ENCODE peak calls at places on chromosomes 7 and 10, in eight cellular contexts. Q is naive B cell; O is stimulated activated CD4-positive, alpha-beta T cell treated with anti-CD3 and anti-CD28 coated beads, TNF-alpha, amount 100 ng/mL, for 48 hours; T is GM12891; J is HepG2; B is DMS153; R is HuH-7; F is colonic mucosa. P is an unnamed sample.

GRCh38 chr7:54946764-54947163 is 72.1 kb upstream of the EGFR start:
- DNase-seq in Q (no peak), O (no peak), T (no peak), J (no peak), B (no peak), R (no peak), F (no peak), P (no peak)

GRCh38 chr10:113922787-113923570 is 68.5 kb downstream of the NHLRC2 start:
- DNase-seq in Q (no peak), O (no peak), T (no peak), J (no peak), B (no peak), R (no peak), F (no peak), P (no peak)

GRCh38 chr7:43650457-43651052 is 67.6 kb downstream of the STK17A start:
- DNase-seq in Q (peak; percentile 36), O (no peak), T (no peak), J (no peak), B (no peak), R (no peak), F (no peak), P (peak; percentile 38)

GRCh38 chr10:29950391-29950790 is 109.0 kb downstream of the JCAD start:
- DNase-seq in Q (no peak), O (no peak), T (no peak), J (no peak), B (no peak), R (no peak), F (no peak), P (no peak)

GRCh38 chr7:20183086-20183485 is 34.1 kb downstream of the MACC1 start:
- DNase-seq in Q (no peak), O (no peak), T (no peak), J (no peak), B (no peak), R (no peak), F (no peak), P (no peak)

GRCh38 chr10:16857419-16857818 is 40.2 kb upstream of the RSU1 start:
- DNase-seq in Q (no peak), O (no peak), T (no peak), J (no peak), B (no peak), R (no peak), F (no peak), P (no peak)

GRCh38 chr7:158317238-158318205 is 270.1 kb downstream of the PTPRN2 start:
- DNase-seq in Q (no peak), O (no peak), T (no peak), J (no peak), B (no peak), R (no peak), F (no peak), P (no peak)

GRCh38 chr10:80407836-80408197 is 534 bp upstream of the PRXL2A start:
- DNase-seq in Q (no peak), O (peak; percentile 34), T (peak; percentile 25), J (peak; percentile 63), B (no peak), R (peak; percentile 56), F (peak; percentile 66), P (no peak)

GRCh38 chr10:58919927-58920654 is 256.4 kb upstream of the PHYHIPL start:
- DNase-seq in Q (no peak), O (no peak), T (no peak), J (peak; percentile 12), B (peak; percentile 36), R (no peak), F (no peak), P (no peak)

GRCh38 chr7:131538791-131539179 is 17.6 kb downstream of the PODXL start:
- DNase-seq in Q (no peak), O (no peak), T (no peak), J (no peak), B (no peak), R (no peak), F (no peak), P (peak; percentile 44)

GRCh38 chr10:28241766-28242399 is 61.0 kb downstream of the MPP7 start:
- DNase-seq in Q (peak; percentile 21), O (peak; percentile 12), T (peak; percentile 6), J (peak; percentile 53), B (no peak), R (peak; percentile 42), F (no peak), P (peak; percentile 54)

GRCh38 chr7:123355576-123356195 is 155.9 kb upstream of the SLC13A1 start:
- DNase-seq in Q (no peak), O (no peak), T (no peak), J (no peak), B (no peak), R (peak; percentile 4), F (no peak), P (no peak)

GRCh38 chr10:75106242-75106641 is 5.2 kb upstream of the SAMD8 start:
- DNase-seq in Q (no peak), O (no peak), T (no peak), J (no peak), B (no peak), R (no peak), F (no peak), P (no peak)

GRCh38 chr10:90589825-90590224 is 268.0 kb downstream of the HTR7 start:
- DNase-seq in Q (no peak), O (no peak), T (no peak), J (no peak), B (no peak), R (no peak), F (no peak), P (peak; percentile 24)